ENCODE peak calls at places on chromosomes 16 and 17, in eight cellular contexts. R, K, N, D, F, P, H and I are unnamed samples.

GRCh38 chr16:29806096-29806579 is at the start of gene MAZ:
- DNase-seq in R (no peak), K (peak), N (no peak), D (peak), F (no peak), P (no peak), H (no peak), I (peak)

GRCh38 chr16:74107795-74108610 is 188.6 kb upstream of the PSMD7 start:
- DNase-seq in R (no peak), K (no peak), N (no peak), D (peak), F (no peak), P (peak), H (no peak), I (peak)

GRCh38 chr16:87582221-87582965 is 19.9 kb upstream of the JPH3 start:
- DNase-seq in R (no peak), K (peak), N (peak), D (no peak), F (peak), P (no peak), H (peak), I (no peak)

GRCh38 chr16:60564588-60564987 is 1471.7 kb downstream of the CDH8 start:
- DNase-seq in R (no peak), K (no peak), N (no peak), D (no peak), F (no peak), P (no peak), H (no peak), I (no peak)

GRCh38 chr17:45788057-45788456 is 3.9 kb downstream of the CRHR1 start:
- DNase-seq in R (no peak), K (no peak), N (no peak), D (no peak), F (no peak), P (no peak), H (no peak), I (no peak)

GRCh38 chr17:37194208-37194607 is 181.6 kb upstream of the C17orf78 start:
- DNase-seq in R (no peak), K (no peak), N (no peak), D (peak), F (no peak), P (no peak), H (no peak), I (no peak)

GRCh38 chr16:24778676-24779075 is 49.2 kb downstream of the TNRC6A start:
- DNase-seq in R (no peak), K (no peak), N (no peak), D (no peak), F (no peak), P (no peak), H (no peak), I (no peak)

GRCh38 chr16:8849411-8850011 is 19.3 kb downstream of the CARHSP1 start:
- DNase-seq in R (no peak), K (no peak), N (no peak), D (no peak), F (no peak), P (no peak), H (no peak), I (no peak)

GRCh38 chr16:87585452-87586200 is 16.7 kb upstream of the JPH3 start:
- DNase-seq in R (no peak), K (no peak), N (no peak), D (no peak), F (no peak), P (no peak), H (no peak), I (no peak)

GRCh38 chr17:75513667-75514052 is 1.7 kb downstream of the CASKIN2 start:
- DNase-seq in R (no peak), K (peak), N (no peak), D (no peak), F (peak), P (no peak), H (no peak), I (no peak)

GRCh38 chr17:58284613-58285421 is 4.1 kb upstream of the MPO start:
- DNase-seq in R (no peak), K (no peak), N (no peak), D (no peak), F (no peak), P (no peak), H (no peak), I (no peak)

GRCh38 chr16:21950782-21951521 is 2.2 kb upstream of the UQCRC2 start:
- DNase-seq in R (no peak), K (no peak), N (no peak), D (peak), F (no peak), P (peak), H (no peak), I (no peak)

GRCh38 chr17:40541873-40542561 is 23.3 kb downstream of the CCR7 start:
- DNase-seq in R (no peak), K (peak), N (peak), D (no peak), F (peak), P (no peak), H (no peak), I (no peak)

GRCh38 chr17:39776267-39776666 is 38.5 kb downstream of the GRB7 start:
- DNase-seq in R (no peak), K (no peak), N (no peak), D (no peak), F (no peak), P (no peak), H (no peak), I (no peak)

GRCh38 chr16:24978370-24978914 is 36.7 kb downstream of the ARHGAP17 start:
- DNase-seq in R (no peak), K (no peak), N (no peak), D (no peak), F (no peak), P (no peak), H (peak), I (no peak)

GRCh38 chr16:12601290-12601900 is 202.3 kb downstream of the CPPED1 start:
- DNase-seq in R (no peak), K (no peak), N (no peak), D (no peak), F (no peak), P (no peak), H (no peak), I (no peak)

GRCh38 chr17:74513987-74514631 is 17.2 kb downstream of the CD300LB start:
- DNase-seq in R (peak), K (no peak), N (no peak), D (peak), F (no peak), P (peak), H (no peak), I (no peak)

GRCh38 chr16:11042205-11042604 is 97.8 kb downstream of the CLEC16A start:
- DNase-seq in R (no peak), K (no peak), N (no peak), D (no peak), F (no peak), P (no peak), H (peak), I (no peak)

GRCh38 chr16:11047939-11048500 is 103.7 kb downstream of the CLEC16A start:
- DNase-seq in R (no peak), K (no peak), N (no peak), D (no peak), F (no peak), P (no peak), H (peak), I (no peak)

GRCh38 chr16:11045846-11046245 is 101.5 kb downstream of the CLEC16A start:
- DNase-seq in R (no peak), K (no peak), N (no peak), D (no peak), F (no peak), P (no peak), H (no peak), I (no peak)

GRCh38 chr16:11047057-11047456 is 102.7 kb downstream of the CLEC16A start:
- DNase-seq in R (no peak), K (no peak), N (no peak), D (no peak), F (no peak), P (no peak), H (no peak), I (no peak)

GRCh38 chr16:11045441-11045840 is 101.1 kb downstream of the CLEC16A start:
- DNase-seq in R (no peak), K (no peak), N (no peak), D (no peak), F (no peak), P (no peak), H (no peak), I (no peak)
- H3K27ac ChIP-seq in R (no peak), K (no peak), N (peak), D (no peak), F (no peak), P (no peak), H (no peak), I (no peak)

GRCh38 chr16:50210266-50211038 is 55.9 kb upstream of the ADCY7 start:
- DNase-seq in R (peak), K (peak), N (peak), D (peak), F (peak), P (peak), H (peak), I (peak)
- H3K27ac ChIP-seq in R (no peak), K (peak), N (no peak), D (peak), F (peak), P (no peak), H (peak), I (no peak)

DNA sequence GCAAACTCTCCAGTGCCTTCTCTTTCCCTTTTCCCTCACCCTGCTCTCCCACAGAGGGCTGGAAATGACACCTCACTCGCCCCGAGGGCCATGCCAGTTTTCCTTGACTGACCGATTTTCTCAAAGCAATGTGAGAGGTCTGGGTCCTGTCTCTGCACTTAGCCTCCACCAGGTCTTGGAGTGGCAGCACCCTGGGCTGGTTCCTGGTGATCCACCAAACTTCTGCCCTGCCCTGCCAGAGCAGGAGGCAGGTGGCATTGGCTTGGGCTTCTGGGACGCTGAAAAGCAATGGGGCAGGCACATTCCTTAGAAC is 97.5 kb downstream of the RAB11FIP4 start:
- DNase-seq in R (no peak), K (no peak), N (no peak), D (no peak), F (no peak), P (no peak), H (no peak), I (peak)
- H3K27ac ChIP-seq in R (peak), K (no peak), N (peak), D (no peak), F (peak), P (peak), H (no peak), I (peak)

DNA sequence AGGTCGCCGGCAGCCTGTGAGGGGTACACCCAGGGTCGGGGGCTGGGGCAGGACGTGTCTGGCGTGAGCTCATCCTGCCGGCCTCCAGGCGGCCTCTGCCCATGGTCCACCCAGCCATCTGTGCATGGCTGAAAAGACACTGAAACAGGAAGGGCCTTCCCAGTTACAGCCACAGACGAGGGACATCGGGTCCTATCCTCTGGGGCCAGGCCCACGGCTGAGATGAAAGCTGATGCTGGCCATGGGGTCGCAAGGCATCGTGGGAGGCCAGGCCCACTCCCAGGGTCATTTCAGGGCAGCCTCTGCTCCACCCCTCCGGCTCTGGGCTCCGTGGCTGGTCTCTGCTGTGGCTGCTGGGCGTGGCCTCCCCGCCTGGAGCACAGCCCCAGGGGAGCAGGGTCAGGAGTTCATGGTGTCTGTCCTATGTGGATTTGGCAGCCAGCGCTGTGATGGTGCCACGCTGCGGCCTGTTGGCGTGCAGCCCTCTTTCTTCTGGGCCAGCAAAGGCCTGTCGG is 16.6 kb upstream of the ATP6V0C start:
- DNase-seq in R (no peak), K (peak), N (peak), D (no peak), F (peak), P (no peak), H (no peak), I (no peak)
- H3K27ac ChIP-seq in R (no peak), K (peak), N (peak), D (peak), F (peak), P (no peak), H (peak), I (peak)

GRCh38 chr17:561118-561517 is 153.5 kb downstream of the VPS53 start:
- DNase-seq in R (no peak), K (no peak), N (no peak), D (no peak), F (no peak), P (no peak), H (no peak), I (no peak)
- H3K27ac ChIP-seq in R (no peak), K (peak), N (peak), D (peak), F (peak), P (no peak), H (peak), I (no peak)

GRCh38 chr17:61205931-61206330 is 193.7 kb upstream of the TBX2 start:
- DNase-seq in R (no peak), K (no peak), N (no peak), D (peak), F (no peak), P (no peak), H (no peak), I (no peak)

GRCh38 chr17:61209099-61209439 is 190.6 kb upstream of the TBX2 start:
- DNase-seq in R (no peak), K (no peak), N (no peak), D (no peak), F (no peak), P (no peak), H (no peak), I (no peak)

GRCh38 chr17:61206922-61207321 is 192.7 kb upstream of the TBX2 start:
- DNase-seq in R (no peak), K (no peak), N (no peak), D (no peak), F (no peak), P (no peak), H (no peak), I (no peak)

GRCh38 chr17:61209524-61209923 is 190.1 kb upstream of the TBX2 start:
- DNase-seq in R (no peak), K (no peak), N (no peak), D (no peak), F (no peak), P (no peak), H (no peak), I (no peak)

DNA sequence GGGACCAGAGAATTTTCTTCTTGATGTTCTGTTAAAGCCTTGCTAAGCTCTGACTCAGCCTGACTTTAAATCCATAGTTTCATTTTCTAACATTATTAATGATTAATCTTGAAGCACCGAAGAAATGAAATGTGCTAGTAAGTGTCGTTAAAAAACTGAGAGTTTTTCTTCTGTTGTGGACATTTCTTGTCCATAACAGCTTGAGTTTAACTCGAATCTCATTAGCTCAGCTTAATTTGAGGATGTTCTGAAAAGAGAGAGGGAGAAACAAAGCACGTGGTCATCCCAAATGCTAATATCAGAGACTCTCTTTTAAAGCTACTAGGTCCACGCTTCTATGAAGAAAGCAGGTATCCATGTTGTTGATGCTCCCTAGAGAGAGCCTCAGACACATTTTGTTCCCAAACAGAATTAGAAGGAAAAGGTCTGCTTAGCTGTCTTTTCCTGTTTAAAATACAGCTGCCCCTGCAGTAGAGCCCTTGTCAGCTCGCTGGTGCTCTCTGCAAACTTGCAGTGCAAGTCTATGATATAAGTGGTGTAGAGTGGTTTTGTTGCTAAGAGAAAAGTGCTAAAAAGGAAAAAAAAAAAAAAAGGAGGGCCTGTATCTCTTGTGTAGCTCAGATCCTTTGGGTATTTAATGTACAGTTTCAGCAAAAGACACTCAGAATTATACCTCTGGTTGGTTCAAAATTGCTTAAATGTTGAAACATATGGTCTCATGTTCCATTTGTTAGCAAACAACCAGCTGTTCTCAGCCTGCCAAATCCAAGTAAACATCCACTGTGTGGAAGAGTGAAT is 191.1 kb upstream of the TBX2 start:
- DNase-seq in R (no peak), K (no peak), N (no peak), D (peak), F (no peak), P (no peak), H (no peak), I (peak)
- H3K27ac ChIP-seq in R (no peak), K (peak), N (peak), D (peak), F (peak), P (no peak), H (peak), I (no peak)

GRCh38 chr17:17749921-17750320 is 68.7 kb downstream of the RAI1 start:
- DNase-seq in R (no peak), K (no peak), N (no peak), D (peak), F (no peak), P (peak), H (peak), I (no peak)

GRCh38 chr17:17749025-17749772 is 67.9 kb downstream of the RAI1 start:
- DNase-seq in R (no peak), K (no peak), N (no peak), D (no peak), F (peak), P (no peak), H (no peak), I (no peak)

GRCh38 chr17:17751489-17751995 is 70.3 kb downstream of the RAI1 start:
- DNase-seq in R (no peak), K (no peak), N (no peak), D (no peak), F (no peak), P (no peak), H (no peak), I (no peak)

GRCh38 chr17:17751996-17752821 is 71.0 kb downstream of the RAI1 start:
- DNase-seq in R (peak), K (peak), N (peak), D (peak), F (peak), P (peak), H (peak), I (peak)

GRCh38 chr17:17750881-17751280 is 69.6 kb downstream of the RAI1 start:
- DNase-seq in R (no peak), K (no peak), N (no peak), D (no peak), F (no peak), P (peak), H (no peak), I (no peak)
- H3K27ac ChIP-seq in R (peak), K (peak), N (peak), D (peak), F (peak), P (peak), H (peak), I (peak)

DNA sequence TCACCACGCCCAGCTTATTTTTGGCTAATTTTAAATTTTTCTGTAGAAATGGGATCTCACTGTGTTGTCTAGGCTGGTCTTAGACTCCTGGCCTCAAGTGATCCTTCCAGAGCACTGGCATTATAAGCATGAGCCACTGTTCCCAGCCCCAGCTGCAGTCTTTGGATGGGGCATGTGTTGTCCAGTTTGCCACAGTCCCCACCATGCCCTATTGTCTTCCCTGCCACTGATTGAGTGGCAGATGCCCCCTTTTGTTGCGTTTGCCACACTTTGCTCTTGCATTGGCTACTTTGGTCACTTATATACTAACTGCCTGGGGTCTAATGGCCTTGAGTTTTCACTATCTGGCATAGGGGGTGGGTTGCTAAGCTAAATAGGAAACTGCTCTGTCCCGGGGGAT is 60.8 kb downstream of the ABCC1 start:
- DNase-seq in R (no peak), K (no peak), N (no peak), D (no peak), F (no peak), P (no peak), H (no peak), I (no peak)
- H3K27ac ChIP-seq in R (no peak), K (peak), N (peak), D (peak), F (no peak), P (no peak), H (no peak), I (no peak)

GRCh38 chr16:88763502-88764053 is 21.4 kb downstream of the PIEZO1 start:
- DNase-seq in R (no peak), K (no peak), N (no peak), D (no peak), F (no peak), P (no peak), H (no peak), I (no peak)
- H3K27ac ChIP-seq in R (no peak), K (no peak), N (no peak), D (no peak), F (no peak), P (no peak), H (no peak), I (peak)